ENCODE peak calls at places on chromosomes 1 and 21, in seven cellular contexts. One of them, this sample, is unnamed.

GRCh38 chr1:147598631-147599361 is 57.5 kb downstream of the BCL9 start:
- DNase-seq in stimulated activated naive CD4-positive, alpha-beta T cell: no peak
- DNase-seq in Right ventricle myocardium superior: peak
- DNase-seq in GM10248: peak
- DNase-seq in OCI-LY7: peak
- DNase-seq in stimulated activated CD4-positive, alpha-beta T cell treated with anti-CD3 and anti-CD28 coated beads, Interleukin-2, amount 100 ng/mL, for 24 hours: peak
- DNase-seq in kidney tubule cell: peak
- DNase-seq in this sample: no peak

GRCh38 chr1:55893155-55893554 is 678.0 kb upstream of the USP24 start:
- DNase-seq in OCI-LY7: peak
- DNase-seq in GM10248: peak
- DNase-seq in Right ventricle myocardium superior: no peak
- DNase-seq in stimulated activated CD4-positive, alpha-beta T cell treated with anti-CD3 and anti-CD28 coated beads, Interleukin-2, amount 100 ng/mL, for 24 hours: no peak
- DNase-seq in kidney tubule cell: peak
- DNase-seq in stimulated activated naive CD4-positive, alpha-beta T cell: no peak
- DNase-seq in this sample: no peak

GRCh38 chr1:27003745-27004470 is 8.7 kb downstream of the TENT5B start:
- DNase-seq in GM10248: no peak
- DNase-seq in stimulated activated CD4-positive, alpha-beta T cell treated with anti-CD3 and anti-CD28 coated beads, Interleukin-2, amount 100 ng/mL, for 24 hours: no peak
- DNase-seq in kidney tubule cell: no peak
- DNase-seq in Right ventricle myocardium superior: no peak
- DNase-seq in OCI-LY7: no peak
- DNase-seq in stimulated activated naive CD4-positive, alpha-beta T cell: no peak
- DNase-seq in this sample: no peak

GRCh38 chr1:234412830-234413229 is 39.6 kb downstream of the COA6 start:
- DNase-seq in stimulated activated naive CD4-positive, alpha-beta T cell: no peak
- DNase-seq in kidney tubule cell: no peak
- DNase-seq in stimulated activated CD4-positive, alpha-beta T cell treated with anti-CD3 and anti-CD28 coated beads, Interleukin-2, amount 100 ng/mL, for 24 hours: no peak
- DNase-seq in Right ventricle myocardium superior: no peak
- DNase-seq in OCI-LY7: no peak
- DNase-seq in GM10248: no peak
- DNase-seq in this sample: no peak

GRCh38 chr1:8255712-8256111 is 62.2 kb upstream of the SLC45A1 start:
- DNase-seq in OCI-LY7: no peak
- DNase-seq in GM10248: no peak
- DNase-seq in Right ventricle myocardium superior: no peak
- DNase-seq in stimulated activated naive CD4-positive, alpha-beta T cell: no peak
- DNase-seq in kidney tubule cell: no peak
- DNase-seq in stimulated activated CD4-positive, alpha-beta T cell treated with anti-CD3 and anti-CD28 coated beads, Interleukin-2, amount 100 ng/mL, for 24 hours: no peak
- DNase-seq in this sample: no peak

GRCh38 chr21:14120091-14120734 is 90.5 kb downstream of the LIPI start:
- DNase-seq in Right ventricle myocardium superior: peak
- DNase-seq in kidney tubule cell: peak
- DNase-seq in stimulated activated CD4-positive, alpha-beta T cell treated with anti-CD3 and anti-CD28 coated beads, Interleukin-2, amount 100 ng/mL, for 24 hours: peak
- DNase-seq in GM10248: peak
- DNase-seq in stimulated activated naive CD4-positive, alpha-beta T cell: peak
- DNase-seq in OCI-LY7: peak
- DNase-seq in this sample: peak

GRCh38 chr1:173410133-173410793 is 66.9 kb upstream of the PRDX6 start:
- DNase-seq in Right ventricle myocardium superior: no peak
- DNase-seq in OCI-LY7: peak
- DNase-seq in kidney tubule cell: no peak
- DNase-seq in stimulated activated CD4-positive, alpha-beta T cell treated with anti-CD3 and anti-CD28 coated beads, Interleukin-2, amount 100 ng/mL, for 24 hours: no peak
- DNase-seq in stimulated activated naive CD4-positive, alpha-beta T cell: no peak
- DNase-seq in GM10248: no peak
- DNase-seq in this sample: no peak

GRCh38 chr1:208006258-208006920 is 95.5 kb upstream of the CD34 start:
- DNase-seq in GM10248: no peak
- DNase-seq in OCI-LY7: no peak
- DNase-seq in kidney tubule cell: no peak
- DNase-seq in stimulated activated naive CD4-positive, alpha-beta T cell: no peak
- DNase-seq in Right ventricle myocardium superior: no peak
- DNase-seq in stimulated activated CD4-positive, alpha-beta T cell treated with anti-CD3 and anti-CD28 coated beads, Interleukin-2, amount 100 ng/mL, for 24 hours: no peak
- DNase-seq in this sample: no peak

GRCh38 chr1:60290393-60290792 is 216.8 kb upstream of the C1orf87 start:
- DNase-seq in stimulated activated CD4-positive, alpha-beta T cell treated with anti-CD3 and anti-CD28 coated beads, Interleukin-2, amount 100 ng/mL, for 24 hours: no peak
- DNase-seq in kidney tubule cell: no peak
- DNase-seq in GM10248: no peak
- DNase-seq in OCI-LY7: no peak
- DNase-seq in stimulated activated naive CD4-positive, alpha-beta T cell: no peak
- DNase-seq in Right ventricle myocardium superior: no peak
- DNase-seq in this sample: no peak

GRCh38 chr1:97270508-97271307 is 549.1 kb downstream of the PTBP2 start:
- DNase-seq in kidney tubule cell: no peak
- DNase-seq in stimulated activated CD4-positive, alpha-beta T cell treated with anti-CD3 and anti-CD28 coated beads, Interleukin-2, amount 100 ng/mL, for 24 hours: no peak
- DNase-seq in GM10248: no peak
- DNase-seq in stimulated activated naive CD4-positive, alpha-beta T cell: no peak
- DNase-seq in OCI-LY7: no peak
- DNase-seq in Right ventricle myocardium superior: no peak
- DNase-seq in this sample: no peak

GRCh38 chr1:150293433-150294253 is at the start of gene MRPS21:
- DNase-seq in OCI-LY7: peak
- DNase-seq in stimulated activated CD4-positive, alpha-beta T cell treated with anti-CD3 and anti-CD28 coated beads, Interleukin-2, amount 100 ng/mL, for 24 hours: peak
- DNase-seq in kidney tubule cell: peak
- DNase-seq in GM10248: peak
- DNase-seq in Right ventricle myocardium superior: peak
- DNase-seq in stimulated activated naive CD4-positive, alpha-beta T cell: peak
- DNase-seq in this sample: peak

GRCh38 chr1:157270705-157271274 is 132.6 kb upstream of the ETV3 start:
- DNase-seq in kidney tubule cell: no peak
- DNase-seq in stimulated activated CD4-positive, alpha-beta T cell treated with anti-CD3 and anti-CD28 coated beads, Interleukin-2, amount 100 ng/mL, for 24 hours: no peak
- DNase-seq in GM10248: no peak
- DNase-seq in OCI-LY7: no peak
- DNase-seq in Right ventricle myocardium superior: no peak
- DNase-seq in stimulated activated naive CD4-positive, alpha-beta T cell: no peak
- DNase-seq in this sample: no peak

GRCh38 chr1:46369542-46370213 is 24.4 kb upstream of the FAAH start:
- DNase-seq in GM10248: no peak
- DNase-seq in Right ventricle myocardium superior: no peak
- DNase-seq in stimulated activated naive CD4-positive, alpha-beta T cell: no peak
- DNase-seq in stimulated activated CD4-positive, alpha-beta T cell treated with anti-CD3 and anti-CD28 coated beads, Interleukin-2, amount 100 ng/mL, for 24 hours: no peak
- DNase-seq in OCI-LY7: no peak
- DNase-seq in kidney tubule cell: no peak
- DNase-seq in this sample: no peak